ENCODE peak calls at places on chromosomes 13 and 19, in nine cellular contexts. J is NCI-H1092; W is activated CD8-positive, alpha-beta memory T cell treated with anti-CD3 and anti-CD28 coated beads for 4 hours; K is activated CD4-positive, alpha-beta T cell treated with anti-CD3 and anti-CD28 coated beads, Interleukin-2, amount 50 U/mL, for 24 hours; U is memory B cell; X is left ventricle myocardium inferior; L is cardiac fibroblast; V is transverse colon; B is RWPE1. Q is an unnamed sample.
A peak's percentile ranks its signal among the peaks of the same experiment; 100 is the strongest.

GRCh38 chr19:10462557-10462956 is 40.6 kb downstream of the KEAP1 start:
- DNase-seq in J (no peak), W (no peak), K (no peak), U (no peak), X (no peak), L (no peak), V (no peak), B (no peak), Q (no peak)

GRCh38 chr13:48302920-48303330 is 626 bp upstream of the RB1 start:
- DNase-seq in J (no peak), W (no peak), K (no peak), U (no peak), X (no peak), L (no peak), V (no peak), B (no peak), Q (no peak)

GRCh38 chr13:62702502-62702901 is 1286.9 kb upstream of the PCDH20 start:
- DNase-seq in J (peak; percentile 71), W (no peak), K (no peak), U (no peak), X (no peak), L (no peak), V (no peak), B (no peak), Q (no peak)

GRCh38 chr13:112740502-112741131 is 50.8 kb downstream of the ATP11A start:
- DNase-seq in J (no peak), W (no peak), K (no peak), U (no peak), X (peak; percentile 85), L (peak; percentile 80), V (peak; percentile 50), B (no peak), Q (no peak)

GRCh38 chr19:42088471-42089190 is 12.7 kb downstream of the ZNF574 start:
- DNase-seq in J (no peak), W (no peak), K (no peak), U (no peak), X (no peak), L (peak; percentile 70), V (no peak), B (no peak), Q (no peak)

GRCh38 chr13:23467048-23467931 is 33.8 kb upstream of the SACS start:
- DNase-seq in J (no peak), W (no peak), K (no peak), U (no peak), X (no peak), L (no peak), V (no peak), B (no peak), Q (no peak)

GRCh38 chr19:7391218-7391670 is 42.5 kb downstream of the ARHGEF18 start:
- DNase-seq in J (no peak), W (no peak), K (no peak), U (no peak), X (no peak), L (peak; percentile 77), V (peak; percentile 61), B (peak; percentile 91), Q (no peak)

GRCh38 chr19:50654882-50655281 is 5.6 kb downstream of the C19orf81 start:
- DNase-seq in J (no peak), W (no peak), K (no peak), U (no peak), X (no peak), L (no peak), V (no peak), B (no peak), Q (no peak)

GRCh38 chr13:36282818-36283432 is 14.7 kb downstream of the CCDC169 start:
- DNase-seq in J (no peak), W (no peak), K (no peak), U (no peak), X (no peak), L (peak; percentile 69), V (no peak), B (peak; percentile 46), Q (no peak)

GRCh38 chr13:32496574-32497160 is 41.9 kb downstream of the N4BP2L2 start:
- DNase-seq in J (no peak), W (no peak), K (no peak), U (no peak), X (no peak), L (peak; percentile 17), V (no peak), B (no peak), Q (no peak)

GRCh38 chr13:26348966-26349365 is 95.0 kb downstream of the CDK8 start:
- DNase-seq in J (no peak), W (no peak), K (no peak), U (no peak), X (no peak), L (no peak), V (no peak), B (no peak), Q (no peak)

GRCh38 chr13:39451860-39452301 is 151.1 kb downstream of the LHFPL6 start:
- DNase-seq in J (peak; percentile 47), W (no peak), K (no peak), U (peak; percentile 5), X (peak; percentile 59), L (peak; percentile 79), V (peak; percentile 11), B (no peak), Q (no peak)

Q was measured in natural killer cell.